ENCODE peak calls at places on chromosomes 4 and X, in five cellular contexts. E, G, Z, O and I are unnamed samples.
A peak's percentile ranks its signal among the peaks of the same experiment; 100 is the strongest.

GRCh38 chr4:145613546-145614234 is 5.5 kb upstream of the MMAA start:
- DNase-seq in E (peak; percentile 18), G (no peak), Z (no peak), O (no peak), I (no peak)

GRCh38 chr4:115763051-115763450 is 649.6 kb upstream of the NDST4 start:
- DNase-seq in E (no peak), G (no peak), Z (no peak), O (no peak), I (no peak)

GRCh38 chr4:80073362-80074008 is 456 bp upstream of the ANTXR2 start:
- DNase-seq in E (no peak), G (no peak), Z (peak; percentile 70), O (no peak), I (no peak)

GRCh38 chrX:123084797-123085196 is 99.3 kb upstream of the GRIA3 start:
- DNase-seq in E (peak; percentile 22), G (no peak), Z (no peak), O (peak; percentile 58), I (no peak)

GRCh38 chrX:147376601-147377387 is 534.9 kb upstream of the FMR1 start:
- DNase-seq in E (no peak), G (peak; percentile 96), Z (no peak), O (no peak), I (no peak)

GRCh38 chrX:95718746-95719145 is 965.9 kb upstream of the DIAPH2 start:
- DNase-seq in E (no peak), G (no peak), Z (no peak), O (no peak), I (no peak)

GRCh38 chr4:82797591-82798081 is 960 bp downstream of the SCD5 start:
- DNase-seq in E (no peak), G (no peak), Z (no peak), O (peak; percentile 38), I (no peak)

GRCh38 chrX:358651-359143 is 28.0 kb downstream of the PPP2R3B start:
- DNase-seq in E (no peak), G (no peak), Z (no peak), O (no peak), I (no peak)

GRCh38 chr4:145097331-145097820 is 620 bp downstream of the ANAPC10 start:
- DNase-seq in E (no peak), G (no peak), Z (no peak), O (no peak), I (no peak)

GRCh38 chr4:134470544-134470943 is 269.0 kb upstream of the PABPC4L start:
- DNase-seq in E (no peak), G (no peak), Z (no peak), O (peak; percentile 5), I (no peak)